ENCODE peak calls at places on chromosomes 12 and 14, in seven cellular contexts. One of them, this sample, is unnamed.

GRCh38 chr12:5773550-5773949 is 171.5 kb downstream of the ANO2 start:
- DNase-seq in A549: no peak
- DNase-seq in SK-N-SH: no peak
- DNase-seq in HepG2: no peak
- DNase-seq in transverse colon: no peak
- DNase-seq in H1: no peak
- DNase-seq in sigmoid colon: no peak
- DNase-seq in this sample: no peak

GRCh38 chr12:111024205-111024794 is 103.9 kb upstream of the MYL2 start:
- DNase-seq in sigmoid colon: peak
- DNase-seq in SK-N-SH: peak
- DNase-seq in transverse colon: peak
- DNase-seq in HepG2: peak
- DNase-seq in A549: peak
- DNase-seq in H1: no peak
- DNase-seq in this sample: peak

GRCh38 chr12:89936631-89937030 is 228.0 kb upstream of the ATP2B1 start:
- DNase-seq in A549: no peak
- DNase-seq in transverse colon: no peak
- DNase-seq in HepG2: no peak
- DNase-seq in H1: no peak
- DNase-seq in sigmoid colon: no peak
- DNase-seq in SK-N-SH: peak
- DNase-seq in this sample: no peak

GRCh38 chr12:105931104-105931503 is 207.7 kb downstream of the NUAK1 start:
- DNase-seq in HepG2: no peak
- DNase-seq in SK-N-SH: no peak
- DNase-seq in H1: no peak
- DNase-seq in sigmoid colon: no peak
- DNase-seq in A549: no peak
- DNase-seq in transverse colon: no peak
- DNase-seq in this sample: no peak

GRCh38 chr12:130711751-130712150 is 4.3 kb downstream of the RIMBP2 start:
- DNase-seq in transverse colon: peak
- DNase-seq in sigmoid colon: no peak
- DNase-seq in HepG2: no peak
- DNase-seq in H1: no peak
- DNase-seq in A549: no peak
- DNase-seq in SK-N-SH: no peak
- DNase-seq in this sample: no peak

GRCh38 chr14:24804813-24805212 is 170.8 kb upstream of the GZMB start:
- DNase-seq in transverse colon: no peak
- DNase-seq in A549: no peak
- DNase-seq in SK-N-SH: no peak
- DNase-seq in sigmoid colon: no peak
- DNase-seq in H1: no peak
- DNase-seq in HepG2: peak
- DNase-seq in this sample: no peak

GRCh38 chr12:9052610-9053009 is 63.1 kb downstream of the A2M start:
- DNase-seq in sigmoid colon: no peak
- DNase-seq in transverse colon: no peak
- DNase-seq in SK-N-SH: no peak
- DNase-seq in H1: no peak
- DNase-seq in A549: no peak
- DNase-seq in HepG2: no peak
- DNase-seq in this sample: no peak

GRCh38 chr12:59587710-59588109 is 8.1 kb upstream of the SLC16A7 start:
- DNase-seq in SK-N-SH: no peak
- DNase-seq in H1: no peak
- DNase-seq in HepG2: no peak
- DNase-seq in A549: no peak
- DNase-seq in sigmoid colon: no peak
- DNase-seq in transverse colon: no peak
- DNase-seq in this sample: no peak

GRCh38 chr12:105723066-105723465 is 392.6 kb downstream of the C12orf75 start:
- DNase-seq in transverse colon: no peak
- DNase-seq in sigmoid colon: no peak
- DNase-seq in SK-N-SH: no peak
- DNase-seq in HepG2: no peak
- DNase-seq in A549: no peak
- DNase-seq in H1: no peak
- DNase-seq in this sample: no peak

GRCh38 chr12:94650143-94651056 is at the start of gene TMCC3:
- DNase-seq in SK-N-SH: peak
- DNase-seq in H1: no peak
- DNase-seq in sigmoid colon: peak
- DNase-seq in HepG2: no peak
- DNase-seq in A549: peak
- DNase-seq in transverse colon: peak
- DNase-seq in this sample: no peak

GRCh38 chr14:69055125-69055524 is 76.0 kb upstream of the ACTN1 start:
- DNase-seq in A549: no peak
- DNase-seq in transverse colon: no peak
- DNase-seq in sigmoid colon: no peak
- DNase-seq in H1: no peak
- DNase-seq in SK-N-SH: no peak
- DNase-seq in HepG2: no peak
- DNase-seq in this sample: no peak

GRCh38 chr12:15151141-15152091 is 69.8 kb downstream of the RERG start:
- DNase-seq in A549: no peak
- DNase-seq in sigmoid colon: no peak
- DNase-seq in transverse colon: no peak
- DNase-seq in SK-N-SH: peak
- DNase-seq in H1: no peak
- DNase-seq in HepG2: peak
- DNase-seq in this sample: no peak

GRCh38 chr12:56020437-56021189 is at the start of gene IKZF4:
- DNase-seq in H1: no peak
- DNase-seq in A549: no peak
- DNase-seq in HepG2: no peak
- DNase-seq in SK-N-SH: peak
- DNase-seq in sigmoid colon: peak
- DNase-seq in transverse colon: no peak
- DNase-seq in this sample: no peak

GRCh38 chr12:108271951-108272729 is 67.0 kb downstream of the CMKLR1 start:
- DNase-seq in A549: no peak
- DNase-seq in H1: no peak
- DNase-seq in HepG2: no peak
- DNase-seq in transverse colon: no peak
- DNase-seq in sigmoid colon: no peak
- DNase-seq in SK-N-SH: no peak
- DNase-seq in this sample: no peak

GRCh38 chr14:59832663-59833294 is 37.8 kb downstream of the RTN1 start:
- DNase-seq in SK-N-SH: no peak
- DNase-seq in transverse colon: no peak
- DNase-seq in H1: no peak
- DNase-seq in A549: no peak
- DNase-seq in HepG2: no peak
- DNase-seq in sigmoid colon: no peak
- DNase-seq in this sample: no peak

GRCh38 chr12:100716949-100717732 is 77.4 kb upstream of the ANO4 start:
- DNase-seq in A549: peak
- DNase-seq in HepG2: no peak
- DNase-seq in H1: no peak
- DNase-seq in sigmoid colon: no peak
- DNase-seq in transverse colon: no peak
- DNase-seq in SK-N-SH: peak
- DNase-seq in this sample: no peak

GRCh38 chr14:68854421-68854820 is 61.6 kb upstream of the ZFP36L1 start:
- DNase-seq in H1: no peak
- DNase-seq in A549: no peak
- DNase-seq in transverse colon: no peak
- DNase-seq in HepG2: no peak
- DNase-seq in sigmoid colon: no peak
- DNase-seq in SK-N-SH: no peak
- DNase-seq in this sample: no peak

GRCh38 chr12:93127582-93128331 is 198.7 kb upstream of the EEA1 start:
- DNase-seq in sigmoid colon: peak
- DNase-seq in HepG2: peak
- DNase-seq in H1: no peak
- DNase-seq in A549: no peak
- DNase-seq in SK-N-SH: no peak
- DNase-seq in transverse colon: peak
- DNase-seq in this sample: no peak

GRCh38 chr12:108846320-108846719 is 11.1 kb downstream of the SSH1 start:
- DNase-seq in SK-N-SH: peak
- DNase-seq in H1: no peak
- DNase-seq in sigmoid colon: peak
- DNase-seq in transverse colon: no peak
- DNase-seq in A549: no peak
- DNase-seq in HepG2: no peak
- DNase-seq in this sample: no peak

GRCh38 chr12:42679402-42679801 is 89.9 kb upstream of the PRICKLE1 start:
- DNase-seq in HepG2: no peak
- DNase-seq in SK-N-SH: no peak
- DNase-seq in transverse colon: no peak
- DNase-seq in H1: no peak
- DNase-seq in A549: no peak
- DNase-seq in sigmoid colon: no peak
- DNase-seq in this sample: no peak

GRCh38 chr12:2018401-2018800 is 14.1 kb upstream of the DCP1B start:
- DNase-seq in transverse colon: no peak
- DNase-seq in sigmoid colon: no peak
- DNase-seq in A549: no peak
- DNase-seq in HepG2: no peak
- DNase-seq in SK-N-SH: no peak
- DNase-seq in H1: no peak
- DNase-seq in this sample: no peak

GRCh38 chr14:59337151-59337611 is 128.0 kb downstream of the GPR135 start:
- DNase-seq in HepG2: no peak
- DNase-seq in transverse colon: peak
- DNase-seq in A549: no peak
- DNase-seq in sigmoid colon: peak
- DNase-seq in H1: no peak
- DNase-seq in SK-N-SH: no peak
- DNase-seq in this sample: no peak

GRCh38 chr12:89566615-89567014 is 40.8 kb upstream of the POC1B start:
- DNase-seq in A549: no peak
- DNase-seq in sigmoid colon: no peak
- DNase-seq in HepG2: no peak
- DNase-seq in SK-N-SH: no peak
- DNase-seq in H1: no peak
- DNase-seq in transverse colon: no peak
- DNase-seq in this sample: no peak

GRCh38 chr12:121060149-121061001 is 21.3 kb upstream of the OASL start:
- DNase-seq in sigmoid colon: no peak
- DNase-seq in A549: peak
- DNase-seq in SK-N-SH: peak
- DNase-seq in transverse colon: peak
- DNase-seq in H1: peak
- DNase-seq in HepG2: peak
- DNase-seq in this sample: peak

GRCh38 chr14:38291681-38292459 is 36.0 kb upstream of the CLEC14A start:
- DNase-seq in H1: no peak
- DNase-seq in SK-N-SH: no peak
- DNase-seq in sigmoid colon: no peak
- DNase-seq in A549: no peak
- DNase-seq in transverse colon: no peak
- DNase-seq in HepG2: no peak
- DNase-seq in this sample: no peak
- TF ChIP-seq EP300 in H1: no peak
- TF ChIP-seq EP300 in SK-N-SH: no peak
- TF ChIP-seq EP300 in sigmoid colon: no peak
- TF ChIP-seq EP300 in A549: no peak
- TF ChIP-seq EP300 in transverse colon: no peak
- TF ChIP-seq EP300 in HepG2: no peak
- TF ChIP-seq EP300 in this sample: no peak

DNA sequence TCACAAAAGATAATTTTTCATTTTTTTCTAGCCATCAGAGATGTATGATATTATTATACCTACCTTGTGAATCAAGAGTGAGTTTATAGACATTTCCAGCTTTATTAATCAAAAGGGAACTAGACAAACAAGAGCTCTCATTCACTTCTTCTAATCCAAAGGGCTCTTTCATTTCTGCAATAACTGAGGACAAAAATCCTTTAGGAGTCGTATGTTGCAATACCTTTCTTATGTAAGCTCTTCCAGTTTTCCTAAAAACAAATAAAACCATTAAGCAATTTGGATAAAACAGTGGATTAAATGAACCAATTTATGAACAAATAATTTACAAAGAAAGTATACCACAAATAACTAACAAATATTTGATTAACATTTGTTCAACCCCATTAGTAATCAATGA is 107.1 kb downstream of the CATSPERB start:
- DNase-seq in A549: no peak
- DNase-seq in SK-N-SH: no peak
- DNase-seq in transverse colon: no peak
- DNase-seq in H1: no peak
- DNase-seq in HepG2: no peak
- DNase-seq in sigmoid colon: no peak
- DNase-seq in this sample: no peak
- TF ChIP-seq EP300 in A549: no peak
- TF ChIP-seq EP300 in SK-N-SH: no peak
- TF ChIP-seq EP300 in transverse colon: no peak
- TF ChIP-seq EP300 in H1: no peak
- TF ChIP-seq EP300 in HepG2: no peak
- TF ChIP-seq EP300 in sigmoid colon: no peak
- TF ChIP-seq EP300 in this sample: no peak

GRCh38 chr12:124713041-124713435 is 145.6 kb upstream of the NCOR2 start:
- DNase-seq in SK-N-SH: no peak
- DNase-seq in A549: no peak
- DNase-seq in HepG2: no peak
- DNase-seq in H1: no peak
- DNase-seq in sigmoid colon: peak
- DNase-seq in transverse colon: peak
- DNase-seq in this sample: peak
- TF ChIP-seq EP300 in SK-N-SH: no peak
- TF ChIP-seq EP300 in A549: no peak
- TF ChIP-seq EP300 in HepG2: no peak
- TF ChIP-seq EP300 in H1: no peak
- TF ChIP-seq EP300 in sigmoid colon: peak
- TF ChIP-seq EP300 in transverse colon: no peak
- TF ChIP-seq EP300 in this sample: no peak

GRCh38 chr12:12704593-12705230 is 8.7 kb upstream of the GPR19 start:
- DNase-seq in sigmoid colon: peak
- DNase-seq in A549: peak
- DNase-seq in HepG2: peak
- DNase-seq in transverse colon: peak
- DNase-seq in SK-N-SH: peak
- DNase-seq in H1: no peak
- DNase-seq in this sample: no peak
- TF ChIP-seq EP300 in sigmoid colon: no peak
- TF ChIP-seq EP300 in A549: no peak
- TF ChIP-seq EP300 in HepG2: no peak
- TF ChIP-seq EP300 in transverse colon: no peak
- TF ChIP-seq EP300 in SK-N-SH: no peak
- TF ChIP-seq EP300 in H1: no peak
- TF ChIP-seq EP300 in this sample: no peak

This sample was measured in GM12878.